ENCODE peak calls at places on chromosomes 16 and 17, in five cellular contexts. O, Q, V, U and R are unnamed samples.
A peak's percentile ranks its signal among the peaks of the same experiment; 100 is the strongest.

GRCh38 chr17:28343491-28343932 is 8.0 kb downstream of the TNFAIP1 start:
- DNase-seq in O (no peak), Q (no peak), V (no peak), U (no peak), R (no peak)

GRCh38 chr17:10779607-10780006 is 24.3 kb downstream of the TMEM238L start:
- DNase-seq in O (no peak), Q (no peak), V (no peak), U (no peak), R (no peak)

GRCh38 chr16:57801098-57801855 is 1.0 kb downstream of the KIFC3 start:
- DNase-seq in O (no peak), Q (no peak), V (no peak), U (no peak), R (no peak)

GRCh38 chr16:53872248-53873221 is 168.6 kb downstream of the FTO start:
- DNase-seq in O (no peak), Q (peak; percentile 14), V (no peak), U (no peak), R (no peak)

GRCh38 chr17:19344311-19345066 is 18.0 kb downstream of the B9D1 start:
- DNase-seq in O (no peak), Q (no peak), V (no peak), U (peak; percentile 20), R (no peak)

GRCh38 chr16:70429888-70430666 is 8.8 kb downstream of the ST3GAL2 start:
- DNase-seq in O (no peak), Q (no peak), V (no peak), U (no peak), R (no peak)

GRCh38 chr17:33241390-33241789 is 51.7 kb downstream of the ASIC2 start:
- DNase-seq in O (no peak), Q (no peak), V (no peak), U (no peak), R (no peak)

GRCh38 chr17:75430159-75430748 is 24.8 kb upstream of the GRB2 start:
- DNase-seq in O (no peak), Q (no peak), V (no peak), U (no peak), R (no peak)

GRCh38 chr16:86578056-86578455 is 293 bp upstream of the FOXL1 start:
- DNase-seq in O (no peak), Q (no peak), V (no peak), U (no peak), R (no peak)

GRCh38 chr17:69729937-69730336 is 315.4 kb downstream of the MAP2K6 start:
- DNase-seq in O (no peak), Q (no peak), V (no peak), U (no peak), R (no peak)

GRCh38 chr16:11302977-11303376 is 21.8 kb upstream of the PRM1 start:
- DNase-seq in O (no peak), Q (no peak), V (no peak), U (no peak), R (no peak)

GRCh38 chr16:3364774-3365427 is 9.2 kb downstream of the OR2C1 start:
- DNase-seq in O (peak; percentile 90), Q (peak; percentile 95), V (peak; percentile 88), U (peak; percentile 66), R (peak; percentile 91)

GRCh38 chr16:88691129-88691813 is 5.0 kb upstream of the SNAI3 start:
- DNase-seq in O (no peak), Q (no peak), V (no peak), U (no peak), R (no peak)

GRCh38 chr17:21201874-21202273 is 12.1 kb downstream of the TMEM11 start:
- DNase-seq in O (no peak), Q (no peak), V (no peak), U (no peak), R (no peak)

GRCh38 chr16:48383204-48383876 is 1.9 kb downstream of the SIAH1 start:
- DNase-seq in O (no peak), Q (no peak), V (no peak), U (no peak), R (no peak)

GRCh38 chr17:6421700-6422604 is 13.0 kb downstream of the AIPL1 start:
- DNase-seq in O (peak; percentile 79), Q (peak; percentile 33), V (peak; percentile 75), U (peak; percentile 77), R (no peak)

GRCh38 chr17:72884066-72884465 is 208.4 kb downstream of the SLC39A11 start:
- DNase-seq in O (no peak), Q (no peak), V (no peak), U (no peak), R (peak; percentile 73)

GRCh38 chr17:6435051-6435450 is at the start of gene AIPL1:
- DNase-seq in O (no peak), Q (no peak), V (no peak), U (no peak), R (no peak)

GRCh38 chr16:27448531-27449433 is 46.8 kb downstream of the IL21R start:
- DNase-seq in O (no peak), Q (no peak), V (no peak), U (no peak), R (no peak)

DNA sequence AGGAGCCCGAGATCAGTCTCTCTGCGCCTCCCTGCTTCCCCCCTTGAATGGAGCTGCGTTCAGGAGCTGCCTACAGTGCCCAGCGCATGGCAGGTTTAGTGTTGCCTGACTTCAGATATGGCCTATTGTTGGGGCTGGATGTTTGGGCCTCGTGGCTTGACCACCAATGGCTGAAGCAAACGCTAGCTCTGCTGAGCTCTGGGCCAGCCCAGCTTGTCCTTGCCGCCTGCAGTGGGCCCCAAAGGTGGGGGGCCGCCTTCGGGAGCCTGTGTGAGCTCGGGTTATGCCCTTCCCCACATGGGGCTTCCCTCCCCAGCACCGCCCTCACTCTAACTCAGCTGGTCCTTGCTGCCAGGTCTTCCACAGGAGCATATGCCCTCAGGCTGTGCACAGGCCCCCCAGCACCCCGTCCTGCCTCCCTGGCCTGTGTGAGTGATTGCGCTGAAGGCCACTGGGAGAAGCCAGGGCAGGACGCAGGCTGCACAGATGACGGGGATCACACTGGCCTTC is 2.0 kb upstream of the METTL26 start:
- DNase-seq in O (peak; percentile 52), Q (no peak), V (peak; percentile 25), U (no peak), R (no peak)
- H3K27ac ChIP-seq in O (peak overlapping the region; percentile 24), Q (no peak overlapping the region), V (peak overlapping the region; percentile 80), U (peak overlapping the region; percentile 97), R (no peak overlapping the region)

GRCh38 chr17:17812211-17813054 is 24.4 kb downstream of the SREBF1 start:
- DNase-seq in O (peak; percentile 87), Q (peak; percentile 29), V (peak; percentile 82), U (peak; percentile 70), R (peak; percentile 37)
- H3K27ac ChIP-seq in O (peak overlapping the region; percentile 5), Q (no peak overlapping the region), V (peak overlapping the region; percentile 8), U (peak overlapping the region; percentile 11), R (peak overlapping the region; percentile 19)

DNA sequence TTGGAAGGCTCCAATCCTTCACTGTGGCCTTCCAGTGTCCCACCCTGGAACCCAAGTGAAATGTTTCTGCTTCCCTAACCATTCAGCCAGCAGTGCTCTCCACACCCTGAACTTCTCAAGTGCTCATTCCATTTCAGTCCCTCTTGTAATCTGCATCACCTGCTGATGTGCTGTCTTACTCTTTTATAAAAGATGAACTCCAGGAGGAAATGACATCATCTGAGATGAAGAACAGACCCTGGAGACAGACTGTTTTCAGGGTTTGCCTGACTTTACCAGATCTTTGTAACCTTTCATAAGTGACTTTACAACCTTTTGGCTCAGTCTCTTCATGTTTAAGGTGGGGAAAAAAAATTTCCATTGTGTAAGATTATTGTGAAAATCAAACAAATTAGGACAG is 61.3 kb downstream of the CNTNAP4 start:
- DNase-seq in O (no peak), Q (no peak), V (no peak), U (no peak), R (no peak)
- H3K27ac ChIP-seq in O (no peak overlapping the region), Q (no peak overlapping the region), V (no peak overlapping the region), U (no peak overlapping the region), R (no peak overlapping the region)

DNA sequence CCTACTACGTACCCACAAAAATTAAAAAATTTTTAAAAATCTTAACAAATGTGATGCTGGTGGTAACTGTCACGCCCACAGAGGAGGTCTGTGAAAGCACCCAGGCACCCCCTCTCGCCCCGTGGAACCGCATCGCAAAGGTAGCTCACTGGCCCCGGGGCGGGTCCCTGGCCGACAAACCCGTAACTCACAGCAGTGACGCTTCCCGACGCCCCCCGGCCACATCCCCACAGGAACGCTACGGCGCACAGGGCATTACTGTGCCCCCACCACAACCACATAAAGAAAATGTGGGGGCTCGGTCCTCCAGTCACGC is 366 bp downstream of the ANKS3 start:
- DNase-seq in O (no peak), Q (no peak), V (no peak), U (no peak), R (no peak)
- H3K27ac ChIP-seq in O (no peak overlapping the region), Q (peak overlapping the region; percentile 75), V (peak overlapping the region; percentile 84), U (peak overlapping the region; percentile 76), R (peak overlapping the region; percentile 16)

GRCh38 chr17:47945529-47946508 is 4.4 kb downstream of the PNPO start:
- DNase-seq in O (no peak), Q (no peak), V (no peak), U (no peak), R (peak; percentile 15)
- H3K27ac ChIP-seq in O (no peak overlapping the region), Q (no peak overlapping the region), V (no peak overlapping the region), U (peak overlapping the region; percentile 38), R (peak overlapping the region; percentile 15)